ENCODE peak calls at places on chromosomes 4 and X, in eight cellular contexts. One of them, this sample, is unnamed.
A peak's percentile ranks its signal among the peaks of the same experiment; 100 is the strongest.

GRCh38 chr4:56817840-56818491 is 3.5 kb downstream of the SPINK2 start:
- DNase-seq in hypothalamus: no peak
- DNase-seq in RWPE1: no peak
- DNase-seq in GM20000: peak; percentile 76
- DNase-seq in mammary epithelial cell: peak; percentile 25
- DNase-seq in NCI-H1436: no peak
- DNase-seq in psoas muscle: no peak
- DNase-seq in esophagus squamous epithelium: no peak
- DNase-seq in this sample: no peak

GRCh38 chr4:150978738-150979575 is 36.1 kb downstream of the LRBA start:
- DNase-seq in hypothalamus: no peak
- DNase-seq in RWPE1: no peak
- DNase-seq in GM20000: no peak
- DNase-seq in mammary epithelial cell: no peak
- DNase-seq in NCI-H1436: no peak
- DNase-seq in psoas muscle: no peak
- DNase-seq in esophagus squamous epithelium: no peak
- DNase-seq in this sample: no peak

GRCh38 chr4:124227979-124228378 is 484.6 kb downstream of the ANKRD50 start:
- DNase-seq in hypothalamus: no peak
- DNase-seq in RWPE1: no peak
- DNase-seq in GM20000: no peak
- DNase-seq in mammary epithelial cell: no peak
- DNase-seq in NCI-H1436: no peak
- DNase-seq in psoas muscle: no peak
- DNase-seq in esophagus squamous epithelium: no peak
- DNase-seq in this sample: no peak

GRCh38 chrX:135432453-135432852 is 10.7 kb downstream of the SMIM10L2A start:
- DNase-seq in hypothalamus: no peak
- DNase-seq in RWPE1: no peak
- DNase-seq in GM20000: no peak
- DNase-seq in mammary epithelial cell: no peak
- DNase-seq in NCI-H1436: no peak
- DNase-seq in psoas muscle: no peak
- DNase-seq in esophagus squamous epithelium: no peak
- DNase-seq in this sample: no peak

GRCh38 chrX:49064303-49064702 is 5.5 kb downstream of the CCDC120 start:
- DNase-seq in hypothalamus: no peak
- DNase-seq in RWPE1: no peak
- DNase-seq in GM20000: no peak
- DNase-seq in mammary epithelial cell: no peak
- DNase-seq in NCI-H1436: no peak
- DNase-seq in psoas muscle: no peak
- DNase-seq in esophagus squamous epithelium: no peak
- DNase-seq in this sample: no peak

GRCh38 chr4:16858275-16858752 is 40.1 kb downstream of the LDB2 start:
- DNase-seq in hypothalamus: no peak
- DNase-seq in RWPE1: no peak
- DNase-seq in GM20000: no peak
- DNase-seq in mammary epithelial cell: no peak
- DNase-seq in NCI-H1436: no peak
- DNase-seq in psoas muscle: no peak
- DNase-seq in esophagus squamous epithelium: no peak
- DNase-seq in this sample: no peak

GRCh38 chrX:153800746-153801145 is 6.3 kb downstream of the SSR4 start:
- DNase-seq in hypothalamus: no peak
- DNase-seq in RWPE1: no peak
- DNase-seq in GM20000: no peak
- DNase-seq in mammary epithelial cell: no peak
- DNase-seq in NCI-H1436: no peak
- DNase-seq in psoas muscle: no peak
- DNase-seq in esophagus squamous epithelium: no peak
- DNase-seq in this sample: no peak

GRCh38 chr4:73308286-73308685 is 49.7 kb upstream of the ANKRD17 start:
- DNase-seq in hypothalamus: no peak
- DNase-seq in RWPE1: no peak
- DNase-seq in GM20000: peak; percentile 10
- DNase-seq in mammary epithelial cell: peak; percentile 15
- DNase-seq in NCI-H1436: no peak
- DNase-seq in psoas muscle: no peak
- DNase-seq in esophagus squamous epithelium: no peak
- DNase-seq in this sample: no peak

GRCh38 chrX:64571011-64571410 is 175.8 kb upstream of the MTMR8 start:
- DNase-seq in hypothalamus: no peak
- DNase-seq in RWPE1: no peak
- DNase-seq in GM20000: no peak
- DNase-seq in mammary epithelial cell: no peak
- DNase-seq in NCI-H1436: no peak
- DNase-seq in psoas muscle: no peak
- DNase-seq in esophagus squamous epithelium: no peak
- DNase-seq in this sample: no peak

GRCh38 chr4:146522098-146522861 is 540 bp upstream of the SLC10A7 start:
- DNase-seq in hypothalamus: peak; percentile 75
- DNase-seq in RWPE1: peak; percentile 84
- DNase-seq in GM20000: peak; percentile 90
- DNase-seq in mammary epithelial cell: peak; percentile 77
- DNase-seq in NCI-H1436: peak; percentile 58
- DNase-seq in psoas muscle: peak; percentile 92
- DNase-seq in esophagus squamous epithelium: peak; percentile 16
- DNase-seq in this sample: peak; percentile 15

GRCh38 chrX:71181558-71181909 is 36.9 kb downstream of the NLGN3 start:
- DNase-seq in hypothalamus: no peak
- DNase-seq in RWPE1: no peak
- DNase-seq in GM20000: no peak
- DNase-seq in mammary epithelial cell: no peak
- DNase-seq in NCI-H1436: peak; percentile 53
- DNase-seq in psoas muscle: no peak
- DNase-seq in esophagus squamous epithelium: no peak
- DNase-seq in this sample: no peak

GRCh38 chr4:72567821-72568620 is 1.0 kb downstream of the ADAMTS3 start:
- DNase-seq in hypothalamus: no peak
- DNase-seq in RWPE1: peak; percentile 69
- DNase-seq in GM20000: peak; percentile 26
- DNase-seq in mammary epithelial cell: peak; percentile 82
- DNase-seq in NCI-H1436: peak; percentile 0
- DNase-seq in psoas muscle: peak; percentile 73
- DNase-seq in esophagus squamous epithelium: no peak
- DNase-seq in this sample: no peak

GRCh38 chrX:153845842-153846241 is 15.5 kb upstream of the PDZD4 start:
- DNase-seq in hypothalamus: no peak
- DNase-seq in RWPE1: no peak
- DNase-seq in GM20000: no peak
- DNase-seq in mammary epithelial cell: peak; percentile 14
- DNase-seq in NCI-H1436: no peak
- DNase-seq in psoas muscle: no peak
- DNase-seq in esophagus squamous epithelium: no peak
- DNase-seq in this sample: no peak

GRCh38 chr4:83114576-83114975 is at the start of gene PLAC8:
- DNase-seq in hypothalamus: no peak
- DNase-seq in RWPE1: peak; percentile 19
- DNase-seq in GM20000: peak; percentile 48
- DNase-seq in mammary epithelial cell: peak; percentile 87
- DNase-seq in NCI-H1436: peak; percentile 30
- DNase-seq in psoas muscle: no peak
- DNase-seq in esophagus squamous epithelium: no peak
- DNase-seq in this sample: no peak

GRCh38 chr4:159328766-159329165 is 225.9 kb downstream of the RAPGEF2 start:
- DNase-seq in hypothalamus: no peak
- DNase-seq in RWPE1: no peak
- DNase-seq in GM20000: no peak
- DNase-seq in mammary epithelial cell: no peak
- DNase-seq in NCI-H1436: no peak
- DNase-seq in psoas muscle: no peak
- DNase-seq in esophagus squamous epithelium: no peak
- DNase-seq in this sample: no peak

This sample was measured in NCI-H774.